ENCODE peak calls at places on chromosomes 6 and 20, in four cellular contexts. One of them, this sample, is unnamed.

GRCh38 chr6:4212588-4212987 is 77.2 kb upstream of the ECI2 start:
- DNase-seq in NCI-H774: no peak
- DNase-seq in GM04503: no peak
- DNase-seq in sigmoid colon: no peak
- DNase-seq in this sample: no peak

GRCh38 chr6:112979830-112980229 is 632.7 kb downstream of the RFPL4B start:
- DNase-seq in NCI-H774: no peak
- DNase-seq in sigmoid colon: no peak
- DNase-seq in GM04503: peak
- DNase-seq in this sample: no peak

GRCh38 chr6:63058601-63059000 is 152.7 kb upstream of the FKBP1C start:
- DNase-seq in GM04503: no peak
- DNase-seq in NCI-H774: no peak
- DNase-seq in sigmoid colon: no peak
- DNase-seq in this sample: peak

GRCh38 chr6:138563650-138564049 is 64.4 kb upstream of the NHSL1 start:
- DNase-seq in sigmoid colon: no peak
- DNase-seq in GM04503: no peak
- DNase-seq in NCI-H774: no peak
- DNase-seq in this sample: no peak

GRCh38 chr6:31847276-31847978 is 15.2 kb downstream of the NEU1 start:
- DNase-seq in NCI-H774: no peak
- DNase-seq in sigmoid colon: no peak
- DNase-seq in GM04503: no peak
- DNase-seq in this sample: no peak

GRCh38 chr6:30960907-30961673 is 20.3 kb downstream of the MUCL3 start:
- DNase-seq in NCI-H774: no peak
- DNase-seq in GM04503: no peak
- DNase-seq in sigmoid colon: no peak
- DNase-seq in this sample: no peak

GRCh38 chr20:51810155-51811039 is 8.1 kb upstream of the SALL4 start:
- DNase-seq in GM04503: no peak
- DNase-seq in sigmoid colon: no peak
- DNase-seq in NCI-H774: no peak
- DNase-seq in this sample: no peak

GRCh38 chr6:153162172-153162571 is 31.1 kb upstream of the RGS17 start:
- DNase-seq in sigmoid colon: no peak
- DNase-seq in GM04503: no peak
- DNase-seq in NCI-H774: no peak
- DNase-seq in this sample: no peak

GRCh38 chr6:143965503-143966171 is 42.4 kb downstream of the PLAGL1 start:
- DNase-seq in GM04503: peak
- DNase-seq in sigmoid colon: no peak
- DNase-seq in NCI-H774: no peak
- DNase-seq in this sample: peak

GRCh38 chr6:1416820-1417219 is 27.4 kb downstream of the FOXF2 start:
- DNase-seq in GM04503: no peak
- DNase-seq in NCI-H774: no peak
- DNase-seq in sigmoid colon: no peak
- DNase-seq in this sample: no peak

GRCh38 chr20:10596726-10597125 is 77.1 kb downstream of the JAG1 start:
- DNase-seq in sigmoid colon: no peak
- DNase-seq in GM04503: peak
- DNase-seq in NCI-H774: no peak
- DNase-seq in this sample: no peak

This sample was measured in Kasumi-1.